ENCODE peak calls at places on chromosome 9, in ten cellular contexts. One of them, this sample, is unnamed.

GRCh38 chr9:136327313-136327971 is at the start of gene GPSM1:
- DNase-seq in A549: peak; percentile 52
- DNase-seq in mucosa of descending colon: no peak
- DNase-seq in cardiac muscle cell: peak; percentile 69
- DNase-seq in IMR-90: peak; percentile 58
- DNase-seq in pancreas: no peak
- DNase-seq in psoas muscle: no peak
- DNase-seq in AG09309: no peak
- DNase-seq in foreskin fibroblast: peak; percentile 77
- DNase-seq in lower leg skin: no peak
- DNase-seq in this sample: no peak

GRCh38 chr9:127862075-127863011 is 7.9 kb upstream of the ENG start:
- DNase-seq in foreskin fibroblast: no peak
- DNase-seq in lower leg skin: peak; percentile 93
- DNase-seq in mucosa of descending colon: peak; percentile 79
- DNase-seq in A549: no peak
- DNase-seq in psoas muscle: peak; percentile 89
- DNase-seq in AG09309: no peak
- DNase-seq in IMR-90: no peak
- DNase-seq in cardiac muscle cell: peak; percentile 44
- DNase-seq in pancreas: peak; percentile 69
- DNase-seq in this sample: no peak

GRCh38 chr9:16074962-16075361 is 522.1 kb downstream of the CCDC171 start:
- DNase-seq in pancreas: no peak
- DNase-seq in IMR-90: peak; percentile 71
- DNase-seq in mucosa of descending colon: no peak
- DNase-seq in foreskin fibroblast: peak; percentile 33
- DNase-seq in psoas muscle: no peak
- DNase-seq in A549: no peak
- DNase-seq in cardiac muscle cell: peak; percentile 87
- DNase-seq in AG09309: no peak
- DNase-seq in lower leg skin: no peak
- DNase-seq in this sample: no peak

GRCh38 chr9:134069536-134070399 is 1.9 kb upstream of the BRD3 start:
- DNase-seq in IMR-90: no peak
- DNase-seq in psoas muscle: no peak
- DNase-seq in mucosa of descending colon: peak; percentile 31
- DNase-seq in foreskin fibroblast: no peak
- DNase-seq in lower leg skin: peak; percentile 83
- DNase-seq in AG09309: no peak
- DNase-seq in pancreas: peak; percentile 21
- DNase-seq in A549: no peak
- DNase-seq in cardiac muscle cell: no peak
- DNase-seq in this sample: no peak

GRCh38 chr9:116594552-116594951 is 92.6 kb upstream of the TRIM32 start:
- DNase-seq in foreskin fibroblast: peak; percentile 93
- DNase-seq in psoas muscle: no peak
- DNase-seq in cardiac muscle cell: peak; percentile 66
- DNase-seq in A549: no peak
- DNase-seq in lower leg skin: no peak
- DNase-seq in pancreas: no peak
- DNase-seq in IMR-90: peak; percentile 94
- DNase-seq in AG09309: peak; percentile 68
- DNase-seq in mucosa of descending colon: no peak
- DNase-seq in this sample: peak; percentile 52

GRCh38 chr9:33818167-33818831 is 1.3 kb downstream of the UBE2R2 start:
- DNase-seq in psoas muscle: peak; percentile 82
- DNase-seq in A549: no peak
- DNase-seq in mucosa of descending colon: no peak
- DNase-seq in AG09309: no peak
- DNase-seq in pancreas: no peak
- DNase-seq in lower leg skin: peak; percentile 89
- DNase-seq in foreskin fibroblast: no peak
- DNase-seq in cardiac muscle cell: no peak
- DNase-seq in IMR-90: no peak
- DNase-seq in this sample: no peak

GRCh38 chr9:85021686-85022085 is 352.2 kb downstream of the NTRK2 start:
- DNase-seq in cardiac muscle cell: no peak
- DNase-seq in pancreas: no peak
- DNase-seq in IMR-90: no peak
- DNase-seq in psoas muscle: no peak
- DNase-seq in mucosa of descending colon: no peak
- DNase-seq in foreskin fibroblast: no peak
- DNase-seq in A549: no peak
- DNase-seq in AG09309: no peak
- DNase-seq in lower leg skin: no peak
- DNase-seq in this sample: no peak

GRCh38 chr9:16526380-16526779 is 344.1 kb downstream of the BNC2 start:
- DNase-seq in lower leg skin: no peak
- DNase-seq in AG09309: no peak
- DNase-seq in pancreas: no peak
- DNase-seq in cardiac muscle cell: peak; percentile 72
- DNase-seq in foreskin fibroblast: no peak
- DNase-seq in A549: no peak
- DNase-seq in psoas muscle: no peak
- DNase-seq in IMR-90: peak; percentile 77
- DNase-seq in mucosa of descending colon: no peak
- DNase-seq in this sample: no peak

DNA sequence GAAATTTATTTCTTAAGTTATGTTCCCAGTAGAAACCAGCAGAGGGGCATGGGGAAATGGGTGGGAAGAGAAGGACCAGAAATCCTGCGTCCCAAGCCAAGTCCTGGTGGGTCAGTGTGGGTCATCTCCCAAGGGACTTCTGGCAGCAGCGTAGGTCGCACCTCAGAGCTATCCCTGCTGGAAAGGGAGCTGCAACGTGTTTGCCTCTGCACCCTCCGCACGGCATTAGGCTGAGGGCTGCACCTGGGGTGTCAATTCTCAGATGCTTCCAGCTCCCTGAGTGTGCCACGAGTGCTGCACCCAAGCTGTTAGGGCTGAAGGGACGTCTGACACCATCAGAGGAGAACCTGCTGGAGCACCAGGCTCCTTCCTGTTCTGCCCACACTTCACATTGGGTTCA is 182.8 kb downstream of the CACNA1B start:
- DNase-seq in mucosa of descending colon: no peak
- DNase-seq in pancreas: no peak
- DNase-seq in IMR-90: no peak
- DNase-seq in A549: no peak
- DNase-seq in psoas muscle: no peak
- DNase-seq in AG09309: no peak
- DNase-seq in foreskin fibroblast: no peak
- DNase-seq in cardiac muscle cell: no peak
- DNase-seq in lower leg skin: no peak
- DNase-seq in this sample: no peak
- TF ChIP-seq CTCF in mucosa of descending colon: no peak
- TF ChIP-seq CTCF in pancreas: no peak
- TF ChIP-seq CTCF in IMR-90: no peak
- TF ChIP-seq CTCF in A549: no peak
- TF ChIP-seq CTCF in psoas muscle: no peak
- TF ChIP-seq CTCF in AG09309: no peak
- TF ChIP-seq CTCF in foreskin fibroblast: no peak
- TF ChIP-seq CTCF in cardiac muscle cell: no peak
- TF ChIP-seq CTCF in lower leg skin: no peak
- TF ChIP-seq CTCF in this sample: no peak

GRCh38 chr9:125399666-125400065 is 138.0 kb downstream of the GAPVD1 start:
- DNase-seq in IMR-90: no peak
- DNase-seq in mucosa of descending colon: no peak
- DNase-seq in foreskin fibroblast: no peak
- DNase-seq in cardiac muscle cell: no peak
- DNase-seq in pancreas: no peak
- DNase-seq in A549: no peak
- DNase-seq in AG09309: no peak
- DNase-seq in lower leg skin: no peak
- DNase-seq in psoas muscle: no peak
- DNase-seq in this sample: no peak

GRCh38 chr9:125400725-125401124 is 139.1 kb downstream of the GAPVD1 start:
- DNase-seq in lower leg skin: no peak
- DNase-seq in A549: no peak
- DNase-seq in pancreas: no peak
- DNase-seq in IMR-90: no peak
- DNase-seq in mucosa of descending colon: no peak
- DNase-seq in cardiac muscle cell: no peak
- DNase-seq in AG09309: no peak
- DNase-seq in psoas muscle: no peak
- DNase-seq in foreskin fibroblast: no peak
- DNase-seq in this sample: no peak

GRCh38 chr9:125398243-125398642 is 136.6 kb downstream of the GAPVD1 start:
- DNase-seq in lower leg skin: no peak
- DNase-seq in mucosa of descending colon: no peak
- DNase-seq in foreskin fibroblast: no peak
- DNase-seq in cardiac muscle cell: no peak
- DNase-seq in AG09309: no peak
- DNase-seq in pancreas: no peak
- DNase-seq in psoas muscle: no peak
- DNase-seq in IMR-90: no peak
- DNase-seq in A549: no peak
- DNase-seq in this sample: no peak

GRCh38 chr9:125397736-125398135 is 136.1 kb downstream of the GAPVD1 start:
- DNase-seq in AG09309: no peak
- DNase-seq in mucosa of descending colon: no peak
- DNase-seq in cardiac muscle cell: no peak
- DNase-seq in lower leg skin: no peak
- DNase-seq in A549: no peak
- DNase-seq in foreskin fibroblast: no peak
- DNase-seq in pancreas: no peak
- DNase-seq in psoas muscle: no peak
- DNase-seq in IMR-90: no peak
- DNase-seq in this sample: no peak

GRCh38 chr9:125399165-125399564 is 137.5 kb downstream of the GAPVD1 start:
- DNase-seq in A549: no peak
- DNase-seq in AG09309: no peak
- DNase-seq in IMR-90: no peak
- DNase-seq in psoas muscle: no peak
- DNase-seq in cardiac muscle cell: no peak
- DNase-seq in foreskin fibroblast: no peak
- DNase-seq in lower leg skin: no peak
- DNase-seq in mucosa of descending colon: no peak
- DNase-seq in pancreas: no peak
- DNase-seq in this sample: no peak
- H3K4me3 ChIP-seq in A549: no peak overlapping the region
- H3K4me3 ChIP-seq in AG09309: no peak overlapping the region
- H3K4me3 ChIP-seq in IMR-90: no peak overlapping the region
- H3K4me3 ChIP-seq in psoas muscle: no peak overlapping the region
- H3K4me3 ChIP-seq in cardiac muscle cell: no peak overlapping the region
- H3K4me3 ChIP-seq in foreskin fibroblast: no peak overlapping the region
- H3K4me3 ChIP-seq in lower leg skin: no peak overlapping the region
- H3K4me3 ChIP-seq in mucosa of descending colon: no peak overlapping the region
- H3K4me3 ChIP-seq in pancreas: no peak overlapping the region
- H3K4me3 ChIP-seq in this sample: no peak overlapping the region

GRCh38 chr9:138075961-138076649 is 198.5 kb downstream of the CACNA1B start:
- DNase-seq in psoas muscle: no peak
- DNase-seq in foreskin fibroblast: no peak
- DNase-seq in A549: no peak
- DNase-seq in mucosa of descending colon: no peak
- DNase-seq in IMR-90: no peak
- DNase-seq in AG09309: no peak
- DNase-seq in lower leg skin: peak; percentile 71
- DNase-seq in cardiac muscle cell: no peak
- DNase-seq in pancreas: no peak
- DNase-seq in this sample: no peak

GRCh38 chr9:138076650-138077009 is 199.0 kb downstream of the CACNA1B start:
- DNase-seq in psoas muscle: no peak
- DNase-seq in IMR-90: no peak
- DNase-seq in A549: no peak
- DNase-seq in cardiac muscle cell: no peak
- DNase-seq in pancreas: no peak
- DNase-seq in AG09309: no peak
- DNase-seq in foreskin fibroblast: no peak
- DNase-seq in lower leg skin: no peak
- DNase-seq in mucosa of descending colon: no peak
- DNase-seq in this sample: no peak

GRCh38 chr9:138074516-138074915 is 196.9 kb downstream of the CACNA1B start:
- DNase-seq in mucosa of descending colon: no peak
- DNase-seq in pancreas: no peak
- DNase-seq in AG09309: no peak
- DNase-seq in psoas muscle: no peak
- DNase-seq in foreskin fibroblast: no peak
- DNase-seq in A549: no peak
- DNase-seq in cardiac muscle cell: no peak
- DNase-seq in IMR-90: no peak
- DNase-seq in lower leg skin: peak; percentile 75
- DNase-seq in this sample: no peak

GRCh38 chr9:138077126-138077525 is 199.5 kb downstream of the CACNA1B start:
- DNase-seq in A549: no peak
- DNase-seq in IMR-90: no peak
- DNase-seq in AG09309: no peak
- DNase-seq in foreskin fibroblast: no peak
- DNase-seq in lower leg skin: peak; percentile 79
- DNase-seq in pancreas: no peak
- DNase-seq in cardiac muscle cell: no peak
- DNase-seq in mucosa of descending colon: no peak
- DNase-seq in psoas muscle: no peak
- DNase-seq in this sample: no peak

GRCh38 chr9:138075496-138075895 is 197.9 kb downstream of the CACNA1B start:
- DNase-seq in AG09309: no peak
- DNase-seq in psoas muscle: no peak
- DNase-seq in lower leg skin: peak; percentile 79
- DNase-seq in cardiac muscle cell: no peak
- DNase-seq in IMR-90: no peak
- DNase-seq in A549: no peak
- DNase-seq in pancreas: no peak
- DNase-seq in mucosa of descending colon: no peak
- DNase-seq in foreskin fibroblast: no peak
- DNase-seq in this sample: no peak
- TF ChIP-seq CTCF in AG09309: no peak
- TF ChIP-seq CTCF in psoas muscle: no peak
- TF ChIP-seq CTCF in lower leg skin: no peak
- TF ChIP-seq CTCF in cardiac muscle cell: no peak
- TF ChIP-seq CTCF in IMR-90: no peak
- TF ChIP-seq CTCF in A549: no peak
- TF ChIP-seq CTCF in pancreas: no peak
- TF ChIP-seq CTCF in mucosa of descending colon: no peak
- TF ChIP-seq CTCF in foreskin fibroblast: no peak
- TF ChIP-seq CTCF in this sample: no peak

GRCh38 chr9:73154760-73155159 is 3.1 kb downstream of the ANXA1 start:
- DNase-seq in mucosa of descending colon: no peak
- DNase-seq in IMR-90: peak; percentile 25
- DNase-seq in lower leg skin: no peak
- DNase-seq in foreskin fibroblast: no peak
- DNase-seq in cardiac muscle cell: no peak
- DNase-seq in pancreas: no peak
- DNase-seq in A549: no peak
- DNase-seq in psoas muscle: no peak
- DNase-seq in AG09309: no peak
- DNase-seq in this sample: no peak

GRCh38 chr9:73152953-73153352 is 1.3 kb downstream of the ANXA1 start:
- DNase-seq in mucosa of descending colon: no peak
- DNase-seq in A549: no peak
- DNase-seq in lower leg skin: no peak
- DNase-seq in cardiac muscle cell: peak; percentile 51
- DNase-seq in AG09309: no peak
- DNase-seq in foreskin fibroblast: no peak
- DNase-seq in IMR-90: no peak
- DNase-seq in pancreas: no peak
- DNase-seq in psoas muscle: no peak
- DNase-seq in this sample: no peak

GRCh38 chr9:73155389-73155788 is 3.7 kb downstream of the ANXA1 start:
- DNase-seq in mucosa of descending colon: no peak
- DNase-seq in foreskin fibroblast: no peak
- DNase-seq in AG09309: no peak
- DNase-seq in A549: no peak
- DNase-seq in pancreas: no peak
- DNase-seq in psoas muscle: no peak
- DNase-seq in lower leg skin: no peak
- DNase-seq in IMR-90: no peak
- DNase-seq in cardiac muscle cell: no peak
- DNase-seq in this sample: no peak

GRCh38 chr9:73153793-73154227 is 2.1 kb downstream of the ANXA1 start:
- DNase-seq in lower leg skin: no peak
- DNase-seq in foreskin fibroblast: no peak
- DNase-seq in pancreas: no peak
- DNase-seq in psoas muscle: no peak
- DNase-seq in AG09309: no peak
- DNase-seq in A549: peak; percentile 8
- DNase-seq in IMR-90: peak; percentile 28
- DNase-seq in cardiac muscle cell: peak; percentile 57
- DNase-seq in mucosa of descending colon: no peak
- DNase-seq in this sample: no peak

GRCh38 chr9:73154271-73154670 is 2.6 kb downstream of the ANXA1 start:
- DNase-seq in foreskin fibroblast: no peak
- DNase-seq in psoas muscle: no peak
- DNase-seq in IMR-90: no peak
- DNase-seq in cardiac muscle cell: no peak
- DNase-seq in mucosa of descending colon: no peak
- DNase-seq in lower leg skin: no peak
- DNase-seq in pancreas: no peak
- DNase-seq in A549: no peak
- DNase-seq in AG09309: no peak
- DNase-seq in this sample: no peak
- H3K4me3 ChIP-seq in foreskin fibroblast: peak overlapping the region; percentile 72
- H3K4me3 ChIP-seq in psoas muscle: peak overlapping the region; percentile 65
- H3K4me3 ChIP-seq in IMR-90: no peak overlapping the region
- H3K4me3 ChIP-seq in cardiac muscle cell: no peak overlapping the region
- H3K4me3 ChIP-seq in mucosa of descending colon: no peak overlapping the region
- H3K4me3 ChIP-seq in lower leg skin: no peak overlapping the region
- H3K4me3 ChIP-seq in pancreas: no peak overlapping the region
- H3K4me3 ChIP-seq in A549: peak overlapping the region; percentile 62
- H3K4me3 ChIP-seq in AG09309: peak overlapping the region; percentile 62
- H3K4me3 ChIP-seq in this sample: peak overlapping the region; percentile 83

This sample was measured in epithelial cell of proximal tubule.